ENCODE peak calls at places on chromosomes 16 and 17, in nine cellular contexts. G is substantia nigra, I is fibroblast of the conjunctiva, Y is transverse colon, T is EL, O is activated T-cell treated with anti-CD3 and anti-CD28 coated beads for 24 hours, R is tibial artery, N is GM03348, D is HTR-8/SVneo. Q is an unnamed sample.

GRCh38 chr17:7745748-7746470 is 28.4 kb downstream of the DNAH2 start:
- DNase-seq in I (peak), Y (no peak), T (peak), O (no peak), R (peak), D (peak), N (peak), G (no peak), Q (peak)

GRCh38 chr17:72370819-72371218 is 250.0 kb downstream of the SOX9 start:
- DNase-seq in Y (no peak), R (no peak), T (peak), I (no peak), D (no peak), O (no peak), N (peak), G (no peak), Q (peak)

GRCh38 chr16:81537721-81538561 is 93.3 kb downstream of the CMIP start:
- DNase-seq in I (peak), D (no peak), N (no peak), R (no peak), Y (no peak), O (no peak), T (no peak), G (no peak), Q (no peak)

GRCh38 chr16:84700518-84701277 is 898 bp downstream of the USP10 start:
- DNase-seq in G (no peak), Y (peak), D (peak), R (no peak), N (peak), I (no peak), T (peak), O (peak), Q (no peak)

GRCh38 chr16:27355610-27356009 is 41.8 kb downstream of the IL4R start:
- DNase-seq in N (peak), O (no peak), G (no peak), Y (peak), R (no peak), I (no peak), T (peak), D (no peak), Q (no peak)

GRCh38 chr17:17398188-17398927 is 78.4 kb upstream of the MED9 start:
- DNase-seq in O (no peak), I (no peak), G (no peak), D (no peak), Y (no peak), T (no peak), R (peak), N (peak), Q (no peak)

GRCh38 chr16:4404247-4404966 is 12.0 kb downstream of the CORO7 start:
- DNase-seq in D (no peak), R (no peak), N (peak), I (no peak), O (no peak), Y (peak), G (no peak), T (no peak), Q (peak)

GRCh38 chr17:36182176-36183000 is 6.0 kb upstream of the TBC1D3B start:
- DNase-seq in I (no peak), R (no peak), N (peak), Y (no peak), D (no peak), G (no peak), T (no peak), O (no peak), Q (no peak)

GRCh38 chr16:83954577-83955016 is 1.6 kb downstream of the OSGIN1 start:
- DNase-seq in D (peak), N (peak), T (peak), Y (peak), R (peak), G (no peak), I (no peak), O (no peak), Q (no peak)

GRCh38 chr16:54431997-54432367 is 145.4 kb upstream of the IRX3 start:
- DNase-seq in I (no peak), G (no peak), Y (no peak), T (no peak), R (no peak), D (no peak), N (no peak), O (no peak), Q (no peak)

GRCh38 chr17:58631523-58632323 is 60.1 kb downstream of the TEX14 start:
- DNase-seq in N (peak), I (peak), D (peak), O (peak), R (peak), T (peak), G (peak), Y (peak), Q (peak)

GRCh38 chr16:50300942-50301625 is 34.7 kb downstream of the ADCY7 start:
- DNase-seq in D (no peak), T (no peak), N (no peak), O (no peak), Y (no peak), G (no peak), R (peak), I (no peak), Q (no peak)

GRCh38 chr17:44587339-44587738 is 30.1 kb downstream of the FZD2 start:
- DNase-seq in D (peak), R (peak), I (peak), O (no peak), T (peak), G (no peak), Y (no peak), N (peak), Q (peak)

GRCh38 chr17:38815576-38816193 is 9.4 kb downstream of the CWC25 start:
- DNase-seq in R (no peak), Y (no peak), D (no peak), I (no peak), T (peak), N (peak), O (peak), G (no peak), Q (no peak)

GRCh38 chr17:75394332-75394918 is 11.1 kb downstream of the GRB2 start:
- DNase-seq in N (no peak), T (no peak), R (no peak), Y (no peak), I (no peak), O (no peak), D (no peak), G (no peak), Q (no peak)

GRCh38 chr17:80869476-80869875 is 122.2 kb upstream of the CHMP6 start:
- DNase-seq in N (no peak), R (no peak), D (no peak), I (no peak), Y (no peak), G (no peak), T (no peak), O (no peak), Q (no peak)

GRCh38 chr16:12050361-12050760 is 73.8 kb downstream of the SNX29 start:
- DNase-seq in T (no peak), D (no peak), R (no peak), I (no peak), N (no peak), Y (no peak), G (no peak), O (no peak), Q (no peak)

GRCh38 chr17:39963826-39964225 is 1.0 kb downstream of the GSDMA start:
- DNase-seq in I (no peak), Y (no peak), R (no peak), N (no peak), D (no peak), O (no peak), T (no peak), G (no peak), Q (no peak)

GRCh38 chr17:64420143-64420670 is 28.7 kb upstream of the MILR1 start:
- DNase-seq in R (no peak), D (peak), G (no peak), Y (no peak), O (no peak), T (peak), I (peak), N (peak), Q (peak)

GRCh38 chr16:89103156-89103555 is 9.5 kb downstream of the ACSF3 start:
- DNase-seq in O (no peak), G (no peak), N (no peak), I (no peak), Y (peak), R (no peak), T (no peak), D (no peak), Q (no peak)

GRCh38 chr17:76869209-76869877 is 1.1 kb downstream of the MGAT5B start:
- DNase-seq in I (no peak), Y (no peak), R (no peak), T (no peak), G (no peak), D (no peak), N (no peak), O (no peak), Q (no peak)

GRCh38 chr17:12665263-12666210 is at the start of gene MYOCD:
- DNase-seq in O (no peak), N (peak), I (no peak), Y (peak), R (peak), D (peak), G (no peak), T (peak), Q (peak)

GRCh38 chr17:17812211-17813054 is 24.4 kb downstream of the SREBF1 start:
- DNase-seq in I (no peak), Y (peak), G (peak), D (peak), T (peak), R (peak), N (peak), O (peak), Q (no peak)

GRCh38 chr17:40018211-40019121 is 3.2 kb downstream of the CSF3 start:
- DNase-seq in Y (no peak), N (peak), T (peak), O (no peak), G (no peak), D (no peak), I (peak), R (no peak), Q (no peak)

GRCh38 chr17:681738-682137 is 32.9 kb downstream of the VPS53 start:
- DNase-seq in O (no peak), Y (no peak), D (peak), N (peak), G (no peak), R (no peak), I (no peak), T (peak), Q (no peak)

GRCh38 chr16:70715860-70716357 is 30.1 kb upstream of the MTSS2 start:
- DNase-seq in N (no peak), O (no peak), Y (no peak), D (no peak), I (peak), R (no peak), T (peak), G (peak), Q (no peak)

GRCh38 chr17:6567528-6568185 is 11.3 kb upstream of the PITPNM3 start:
- DNase-seq in G (no peak), O (no peak), I (peak), R (no peak), D (no peak), Y (no peak), N (no peak), T (no peak), Q (peak)

GRCh38 chr16:79607587-79607986 is 7.0 kb upstream of the MAF start:
- DNase-seq in T (no peak), D (no peak), Y (no peak), G (no peak), N (peak), R (no peak), O (no peak), I (peak), Q (no peak)

GRCh38 chr16:71781741-71782140 is 26.9 kb downstream of the AP1G1 start:
- DNase-seq in R (no peak), G (no peak), I (no peak), Y (no peak), T (peak), O (no peak), D (no peak), N (peak), Q (no peak)

GRCh38 chr16:18958621-18959578 is 24.8 kb upstream of the TMC7 start:
- DNase-seq in T (peak), N (no peak), R (no peak), I (no peak), G (no peak), D (no peak), Y (no peak), O (no peak), Q (no peak)

GRCh38 chr16:56246051-56246817 is 54.9 kb downstream of the GNAO1 start:
- DNase-seq in I (no peak), N (no peak), T (peak), G (peak), D (peak), Y (no peak), O (no peak), R (no peak), Q (no peak)

GRCh38 chr17:7882068-7882467 is 6.5 kb upstream of the CHD3 start:
- DNase-seq in I (no peak), R (no peak), O (no peak), D (no peak), G (no peak), N (no peak), Y (no peak), T (no peak), Q (no peak)

GRCh38 chr17:10050597-10051101 is 145.6 kb upstream of the RCVRN start:
- DNase-seq in N (peak), O (no peak), T (no peak), Y (no peak), G (no peak), D (no peak), I (peak), R (peak), Q (no peak)

GRCh38 chr16:85153656-85154091 is 41.4 kb upstream of the CIBAR2 start:
- DNase-seq in Y (no peak), N (no peak), T (no peak), O (no peak), G (no peak), R (peak), D (no peak), I (no peak), Q (no peak)

GRCh38 chr17:77457572-77458201 is 316.9 kb downstream of the SEC14L1 start:
- DNase-seq in R (no peak), G (no peak), Y (no peak), O (no peak), D (no peak), T (no peak), N (no peak), I (no peak), Q (no peak)

GRCh38 chr17:21524211-21524591 is 148.0 kb downstream of the KCNJ12 start:
- DNase-seq in D (peak), N (no peak), T (peak), O (no peak), R (no peak), G (no peak), I (no peak), Y (no peak), Q (peak)

GRCh38 chr17:66405836-66406679 is 103.6 kb downstream of the PRKCA start:
- DNase-seq in T (no peak), N (peak), Y (no peak), G (no peak), I (no peak), D (no peak), O (no peak), R (no peak), Q (no peak)